ENCODE peak calls at places on chromosomes 4 and X, in four cellular contexts. One of them, this sample, is unnamed.
A peak's percentile ranks its signal among the peaks of the same experiment; 100 is the strongest.

GRCh38 chr4:157128395-157128794 is 52.4 kb downstream of the GLRB start:
- DNase-seq in islet precursor cell: no peak
- DNase-seq in effector memory CD4-positive, alpha-beta T cell: no peak
- DNase-seq in NCI-H69: peak; percentile 48
- DNase-seq in this sample: peak; percentile 9

GRCh38 chr4:89305712-89306437 is 1.7 kb downstream of the GPRIN3 start:
- DNase-seq in islet precursor cell: no peak
- DNase-seq in effector memory CD4-positive, alpha-beta T cell: no peak
- DNase-seq in NCI-H69: peak; percentile 76
- DNase-seq in this sample: no peak

GRCh38 chrX:21276736-21277433 is 97.3 kb upstream of the CNKSR2 start:
- DNase-seq in islet precursor cell: no peak
- DNase-seq in effector memory CD4-positive, alpha-beta T cell: no peak
- DNase-seq in NCI-H69: no peak
- DNase-seq in this sample: no peak

GRCh38 chr4:108811486-108811885 is 48.6 kb upstream of the ETNPPL start:
- DNase-seq in islet precursor cell: no peak
- DNase-seq in effector memory CD4-positive, alpha-beta T cell: no peak
- DNase-seq in NCI-H69: no peak
- DNase-seq in this sample: no peak

GRCh38 chr4:183636923-183637322 is 22.1 kb downstream of the RWDD4 start:
- DNase-seq in islet precursor cell: no peak
- DNase-seq in effector memory CD4-positive, alpha-beta T cell: no peak
- DNase-seq in NCI-H69: peak; percentile 13
- DNase-seq in this sample: no peak

GRCh38 chrX:115388879-115389278 is 99.4 kb downstream of the LUZP4 start:
- DNase-seq in islet precursor cell: no peak
- DNase-seq in effector memory CD4-positive, alpha-beta T cell: no peak
- DNase-seq in NCI-H69: peak; percentile 22
- DNase-seq in this sample: no peak

GRCh38 chrX:77434949-77435348 is 12.2 kb upstream of the FGF16 start:
- DNase-seq in islet precursor cell: no peak
- DNase-seq in effector memory CD4-positive, alpha-beta T cell: no peak
- DNase-seq in NCI-H69: no peak
- DNase-seq in this sample: no peak

GRCh38 chr4:74223801-74224200 is 65.9 kb downstream of the MTHFD2L start:
- DNase-seq in islet precursor cell: no peak
- DNase-seq in effector memory CD4-positive, alpha-beta T cell: no peak
- DNase-seq in NCI-H69: peak; percentile 10
- DNase-seq in this sample: peak; percentile 45

GRCh38 chr4:6938237-6938636 is 28.6 kb downstream of the TBC1D14 start:
- DNase-seq in islet precursor cell: no peak
- DNase-seq in effector memory CD4-positive, alpha-beta T cell: no peak
- DNase-seq in NCI-H69: peak; percentile 20
- DNase-seq in this sample: no peak

GRCh38 chrX:1534321-1535168 is 2.4 kb downstream of the P2RY8 start:
- DNase-seq in islet precursor cell: no peak
- DNase-seq in effector memory CD4-positive, alpha-beta T cell: peak; percentile 14
- DNase-seq in NCI-H69: peak; percentile 10
- DNase-seq in this sample: no peak

GRCh38 chrX:128396601-128397000 is 344.4 kb upstream of the ACTRT1 start:
- DNase-seq in islet precursor cell: no peak
- DNase-seq in effector memory CD4-positive, alpha-beta T cell: no peak
- DNase-seq in NCI-H69: no peak
- DNase-seq in this sample: no peak

GRCh38 chr4:182745268-182745667 is 171.9 kb downstream of the DCTD start:
- DNase-seq in islet precursor cell: no peak
- DNase-seq in effector memory CD4-positive, alpha-beta T cell: no peak
- DNase-seq in NCI-H69: peak; percentile 85
- DNase-seq in this sample: peak; percentile 38

GRCh38 chr4:113732923-113733527 is 28.5 kb downstream of the CAMK2D start:
- DNase-seq in islet precursor cell: no peak
- DNase-seq in effector memory CD4-positive, alpha-beta T cell: no peak
- DNase-seq in NCI-H69: no peak
- DNase-seq in this sample: no peak

GRCh38 chr4:1492636-1493539 is 86.6 kb upstream of the NKX1-1 start:
- DNase-seq in islet precursor cell: no peak
- DNase-seq in effector memory CD4-positive, alpha-beta T cell: no peak
- DNase-seq in NCI-H69: no peak
- DNase-seq in this sample: no peak